ENCODE peak calls at places on chromosomes 2 and 18, in nine cellular contexts. F, N, W, L, C, Q, Y, B and H are unnamed samples.

GRCh38 chr2:106158131-106158530 is 36.0 kb downstream of the UXS1 start:
- DNase-seq in F (no peak), N (no peak), W (no peak), L (no peak), C (no peak), Q (no peak), Y (no peak), B (no peak), H (no peak)

GRCh38 chr18:50274044-50274442 is 7.3 kb downstream of the MBD1 start:
- DNase-seq in F (no peak), N (no peak), W (no peak), L (no peak), C (no peak), Q (no peak), Y (no peak), B (no peak), H (no peak)

GRCh38 chr18:8773980-8774379 is 68.6 kb downstream of the MTCL1 start:
- DNase-seq in F (no peak), N (no peak), W (peak; percentile 53), L (no peak), C (no peak), Q (no peak), Y (peak; percentile 59), B (no peak), H (no peak)

GRCh38 chr18:1092228-1092627 is 187.6 kb downstream of the ADCYAP1 start:
- DNase-seq in F (peak; percentile 4), N (no peak), W (no peak), L (no peak), C (peak; percentile 33), Q (no peak), Y (no peak), B (no peak), H (no peak)

GRCh38 chr2:88897718-88898117 is 206.2 kb downstream of the RPIA start:
- DNase-seq in F (no peak), N (no peak), W (no peak), L (no peak), C (no peak), Q (no peak), Y (no peak), B (no peak), H (no peak)

GRCh38 chr2:170717599-170717963 is 2.4 kb downstream of the SP5 start:
- DNase-seq in F (no peak), N (no peak), W (no peak), L (no peak), C (no peak), Q (no peak), Y (no peak), B (no peak), H (no peak)

GRCh38 chr2:75076088-75076487 is 117.6 kb downstream of the POLE4 start:
- DNase-seq in F (no peak), N (no peak), W (no peak), L (no peak), C (no peak), Q (no peak), Y (no peak), B (no peak), H (no peak)

GRCh38 chr2:223560704-223561435 is 41.3 kb downstream of the SCG2 start:
- DNase-seq in F (no peak), N (no peak), W (peak; percentile 28), L (no peak), C (no peak), Q (no peak), Y (peak; percentile 29), B (peak; percentile 33), H (no peak)

GRCh38 chr2:126586321-126586720 is 69.6 kb upstream of the GYPC start:
- DNase-seq in F (no peak), N (no peak), W (no peak), L (no peak), C (no peak), Q (no peak), Y (no peak), B (no peak), H (no peak)

GRCh38 chr2:230067990-230068657 is 600 bp downstream of the SLC16A14 start:
- DNase-seq in F (peak; percentile 18), N (peak; percentile 61), W (peak; percentile 28), L (peak; percentile 89), C (peak; percentile 64), Q (peak; percentile 25), Y (peak; percentile 22), B (peak; percentile 7), H (peak; percentile 41)

GRCh38 chr2:232502901-232503791 is 15.5 kb upstream of the ECEL1 start:
- DNase-seq in F (peak; percentile 47), N (no peak), W (peak; percentile 15), L (no peak), C (peak; percentile 67), Q (no peak), Y (peak; percentile 22), B (peak; percentile 28), H (peak; percentile 28)

GRCh38 chr2:30899655-30900054 is 92.4 kb upstream of the CAPN13 start:
- DNase-seq in F (no peak), N (no peak), W (no peak), L (no peak), C (no peak), Q (no peak), Y (no peak), B (no peak), H (no peak)

GRCh38 chr2:192969055-192969454 is 774.3 kb upstream of the TMEFF2 start:
- DNase-seq in F (peak; percentile 3), N (no peak), W (no peak), L (no peak), C (no peak), Q (no peak), Y (no peak), B (no peak), H (no peak)

GRCh38 chr2:56522605-56523089 is 338.9 kb downstream of the CCDC85A start:
- DNase-seq in F (peak; percentile 38), N (peak; percentile 84), W (peak; percentile 9), L (no peak), C (no peak), Q (no peak), Y (peak; percentile 76), B (no peak), H (no peak)

GRCh38 chr2:77005522-77005921 is 516.7 kb downstream of the LRRTM4 start:
- DNase-seq in F (no peak), N (no peak), W (no peak), L (no peak), C (no peak), Q (no peak), Y (no peak), B (no peak), H (no peak)

DNA sequence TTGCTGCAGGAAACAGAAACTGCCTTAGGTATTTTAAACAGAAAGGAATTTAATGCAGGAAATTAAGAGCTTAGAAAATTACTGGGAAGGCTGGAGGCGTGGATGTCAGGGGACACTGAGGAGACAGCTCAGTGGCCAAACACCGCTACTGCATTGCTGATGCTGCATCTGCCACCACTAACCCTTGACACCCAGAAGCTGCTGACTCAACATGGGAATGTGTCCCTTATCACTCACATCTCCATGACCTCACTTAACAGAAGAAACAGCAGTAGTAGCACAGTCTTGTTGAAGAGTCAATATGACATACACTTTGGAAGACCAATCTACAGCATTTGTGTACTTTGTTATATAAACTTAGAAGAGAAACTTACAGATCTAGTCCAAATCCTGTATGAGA is 906.1 kb downstream of the SLC4A3 start:
- DNase-seq in F (peak; percentile 15), N (no peak), W (peak; percentile 20), L (no peak), C (peak; percentile 33), Q (no peak), Y (peak; percentile 55), B (peak; percentile 32), H (no peak)
- TF ChIP-seq CTCF in F (peak; percentile 33), N (no peak), W (peak; percentile 35), L (no peak), C (no peak), Q (no peak), Y (no peak), B (no peak), H (no peak)

GRCh38 chr2:133838642-133839370 is 270.5 kb upstream of the NCKAP5 start:
- DNase-seq in F (no peak), N (no peak), W (no peak), L (no peak), C (no peak), Q (no peak), Y (no peak), B (no peak), H (no peak)

GRCh38 chr2:133833746-133834145 is 265.5 kb upstream of the NCKAP5 start:
- DNase-seq in F (no peak), N (no peak), W (no peak), L (no peak), C (no peak), Q (no peak), Y (no peak), B (no peak), H (no peak)

GRCh38 chr2:133836220-133836619 is 268.0 kb upstream of the NCKAP5 start:
- DNase-seq in F (no peak), N (no peak), W (no peak), L (no peak), C (no peak), Q (no peak), Y (no peak), B (no peak), H (no peak)

GRCh38 chr2:133837441-133838090 is 269.3 kb upstream of the NCKAP5 start:
- DNase-seq in F (no peak), N (no peak), W (peak; percentile 29), L (no peak), C (no peak), Q (no peak), Y (peak; percentile 29), B (no peak), H (no peak)

GRCh38 chr2:133836691-133837090 is 268.4 kb upstream of the NCKAP5 start:
- DNase-seq in F (no peak), N (no peak), W (no peak), L (no peak), C (no peak), Q (no peak), Y (peak; percentile 48), B (no peak), H (no peak)
- TF ChIP-seq CTCF in F (no peak), N (no peak), W (no peak), L (no peak), C (no peak), Q (no peak), Y (no peak), B (no peak), H (no peak)

DNA sequence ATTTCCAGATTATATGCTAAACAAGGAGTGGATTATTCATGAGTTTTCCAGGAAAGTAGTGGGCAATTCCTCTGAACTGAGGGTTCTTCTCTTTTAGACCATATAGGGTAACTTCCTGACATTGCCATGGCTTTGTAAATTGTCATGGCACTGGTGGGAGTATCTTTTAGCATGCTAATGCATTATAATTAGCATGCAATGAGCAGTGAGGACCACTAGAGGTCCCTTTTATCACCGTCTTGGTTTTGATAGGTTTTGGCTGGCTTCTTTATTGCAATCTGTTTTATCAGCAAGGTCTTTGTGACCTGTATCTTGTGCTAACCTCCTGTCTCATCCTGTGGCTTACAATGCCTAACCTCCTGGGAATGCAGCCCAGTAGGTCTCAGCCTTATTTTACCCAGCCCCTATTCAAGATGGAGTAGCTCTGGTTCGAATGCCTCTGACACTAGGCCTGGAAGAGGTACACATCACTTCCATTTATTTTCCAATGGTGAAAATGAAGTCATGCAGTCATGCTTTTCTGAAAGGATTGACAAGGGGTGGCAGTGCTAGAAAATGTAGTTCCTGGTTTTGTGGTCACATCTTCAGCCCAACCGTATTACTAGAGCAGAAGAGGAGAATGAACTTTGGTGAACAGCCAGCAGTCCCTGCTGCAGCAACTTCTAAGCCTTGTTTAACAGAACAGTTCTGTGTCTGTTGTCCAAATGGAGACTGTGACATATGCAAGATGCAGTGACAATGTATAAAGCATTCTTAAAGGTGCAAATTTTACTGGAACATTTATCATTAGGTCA is 26.6 kb upstream of the ITGA4 start:
- DNase-seq in F (peak; percentile 4), N (no peak), W (peak; percentile 13), L (no peak), C (no peak), Q (no peak), Y (no peak), B (no peak), H (no peak)
- TF ChIP-seq CTCF in F (peak; percentile 42), N (peak; percentile 23), W (peak; percentile 54), L (no peak), C (peak; percentile 21), Q (peak; percentile 29), Y (peak; percentile 43), B (no peak), H (peak; percentile 70)

GRCh38 chr2:109256921-109257320 is 127.9 kb downstream of the SH3RF3 start:
- DNase-seq in F (peak; percentile 67), N (peak; percentile 44), W (peak; percentile 73), L (no peak), C (no peak), Q (no peak), Y (peak; percentile 18), B (no peak), H (no peak)
- TF ChIP-seq CTCF in F (no peak), N (no peak), W (no peak), L (no peak), C (no peak), Q (no peak), Y (no peak), B (no peak), H (no peak)